ENCODE peak calls at places on chromosome 22, in seven cellular contexts. F, E, R, I, G, S and W are unnamed samples.

GRCh38 chr22:49201046-49201970 is 626.4 kb downstream of the BRD1 start:
- DNase-seq in F (no peak), E (no peak), R (peak; percentile 1), I (no peak), G (no peak), S (no peak), W (no peak)

GRCh38 chr22:19710020-19710768 is 4.1 kb upstream of the SEPTIN5 start:
- DNase-seq in F (no peak), E (no peak), R (no peak), I (no peak), G (no peak), S (peak; percentile 48), W (no peak)

GRCh38 chr22:20610243-20610686 is 102.9 kb downstream of the MED15 start:
- DNase-seq in F (no peak), E (no peak), R (no peak), I (no peak), G (no peak), S (no peak), W (no peak)

GRCh38 chr22:42332089-42332488 is 61.6 kb upstream of the TCF20 start:
- DNase-seq in F (no peak), E (no peak), R (no peak), I (no peak), G (no peak), S (no peak), W (no peak)

GRCh38 chr22:50536231-50536630 is 6.4 kb upstream of the TYMP start:
- DNase-seq in F (no peak), E (no peak), R (no peak), I (no peak), G (peak; percentile 36), S (no peak), W (no peak)

GRCh38 chr22:50610041-50610451 is 9.5 kb downstream of the MAPK8IP2 start:
- DNase-seq in F (no peak), E (no peak), R (no peak), I (no peak), G (no peak), S (no peak), W (no peak)

GRCh38 chr22:50270302-50271010 is at the start of gene MAPK11:
- DNase-seq in F (no peak), E (peak; percentile 54), R (peak; percentile 59), I (peak; percentile 61), G (peak; percentile 76), S (peak; percentile 85), W (no peak)

GRCh38 chr22:33073989-33074391 is 15.8 kb upstream of the SYN3 start:
- DNase-seq in F (no peak), E (no peak), R (no peak), I (no peak), G (no peak), S (no peak), W (no peak)

GRCh38 chr22:48707749-48708557 is 1119.7 kb downstream of the BRD1 start:
- DNase-seq in F (no peak), E (no peak), R (no peak), I (no peak), G (no peak), S (no peak), W (no peak)

GRCh38 chr22:44894321-44894720 is 115.5 kb downstream of the PHF21B start:
- DNase-seq in F (no peak), E (no peak), R (no peak), I (no peak), G (no peak), S (no peak), W (no peak)

GRCh38 chr22:25192406-25192805 is 7.3 kb upstream of the CRYBB3 start:
- DNase-seq in F (no peak), E (no peak), R (no peak), I (no peak), G (no peak), S (no peak), W (no peak)

DNA sequence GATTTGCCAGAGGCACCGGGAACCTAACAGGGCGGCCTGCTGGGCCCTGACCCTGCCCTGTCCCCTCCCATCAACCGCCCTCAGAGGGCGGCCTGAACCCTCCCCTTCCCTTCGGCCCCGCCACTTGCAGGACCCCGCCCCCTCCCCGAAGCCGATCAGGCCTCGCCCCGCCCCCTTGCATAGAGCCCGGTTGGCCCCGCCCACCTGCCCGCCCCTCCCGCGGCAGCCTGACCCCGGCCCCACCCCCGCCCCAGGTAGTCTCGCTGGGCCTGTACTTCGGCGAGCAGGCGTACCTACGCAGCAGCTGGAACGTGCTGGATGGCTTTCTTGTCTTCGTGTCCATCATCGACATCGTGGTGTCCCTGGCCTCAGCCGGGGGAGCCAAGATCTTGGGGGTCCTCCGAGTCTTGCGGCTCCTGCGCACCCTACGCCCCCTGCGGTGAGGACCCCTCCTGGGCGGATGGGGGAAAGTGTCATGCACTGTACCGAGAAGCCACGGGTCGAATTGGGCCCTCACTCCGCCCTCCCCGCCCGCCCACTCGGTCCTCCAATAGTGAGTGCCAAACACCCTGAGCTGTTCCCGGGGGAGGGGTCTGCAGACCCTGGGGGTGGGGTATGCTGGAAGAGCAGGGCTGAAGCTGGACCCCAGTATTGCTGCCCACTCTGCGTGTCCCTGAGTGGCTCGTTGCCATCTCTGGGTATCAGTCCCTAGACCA is 94.1 kb downstream of the CACNA1I start:
- DNase-seq in F (no peak), E (no peak), R (no peak), I (no peak), G (no peak), S (no peak), W (no peak)
- H3K4me3 ChIP-seq in F (no peak overlapping the region), E (no peak overlapping the region), R (no peak overlapping the region), I (no peak overlapping the region), G (no peak overlapping the region), S (no peak overlapping the region), W (no peak overlapping the region)

GRCh38 chr22:39306456-39307361 is 12.7 kb downstream of the RPL3 start:
- DNase-seq in F (no peak), E (no peak), R (no peak), I (no peak), G (peak; percentile 50), S (no peak), W (no peak)

GRCh38 chr22:39308614-39309363 is 10.6 kb downstream of the RPL3 start:
- DNase-seq in F (peak; percentile 88), E (peak; percentile 96), R (peak; percentile 84), I (peak; percentile 96), G (no peak), S (peak; percentile 85), W (peak; percentile 92)

GRCh38 chr22:39311592-39312400 is 7.6 kb downstream of the RPL3 start:
- DNase-seq in F (no peak), E (no peak), R (no peak), I (no peak), G (no peak), S (no peak), W (peak; percentile 48)

GRCh38 chr22:39309881-39310714 is 9.3 kb downstream of the RPL3 start:
- DNase-seq in F (no peak), E (no peak), R (no peak), I (peak; percentile 58), G (peak; percentile 40), S (no peak), W (peak; percentile 75)

GRCh38 chr22:39309364-39309861 is 10.0 kb downstream of the RPL3 start:
- DNase-seq in F (no peak), E (no peak), R (no peak), I (no peak), G (peak; percentile 38), S (no peak), W (no peak)
- TF ChIP-seq CTCF in F (peak; percentile 19), E (peak; percentile 20), R (no peak), I (no peak), G (peak; percentile 56), S (no peak), W (peak; percentile 37)

GRCh38 chr22:30892731-30893221 is 75.8 kb downstream of the MORC2 start:
- DNase-seq in F (no peak), E (no peak), R (no peak), I (no peak), G (no peak), S (no peak), W (no peak)
- H3K4me3 ChIP-seq in F (no peak overlapping the region), E (no peak overlapping the region), R (no peak overlapping the region), I (no peak overlapping the region), G (no peak overlapping the region), S (no peak overlapping the region), W (no peak overlapping the region)

DNA sequence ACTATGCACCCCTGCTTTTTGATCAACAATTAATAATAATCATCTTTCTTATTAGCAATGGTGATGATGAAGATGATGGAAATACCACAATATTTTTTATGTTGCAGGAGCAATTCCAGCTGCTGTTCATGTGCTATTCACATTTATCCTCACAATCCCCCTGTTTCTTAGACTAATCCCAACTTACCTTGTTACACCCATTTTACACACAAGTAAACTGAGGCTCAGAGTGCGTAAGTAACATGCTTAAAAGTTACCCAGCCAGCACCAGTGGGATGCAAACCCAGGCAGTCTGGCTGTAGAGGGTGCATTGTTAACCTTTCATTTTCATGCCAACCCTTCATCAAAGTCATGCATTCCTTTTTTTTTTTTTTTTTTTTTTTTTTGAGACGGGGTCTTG is 1.6 kb upstream of the CRYBA4 start:
- DNase-seq in F (no peak), E (no peak), R (no peak), I (no peak), G (no peak), S (no peak), W (no peak)
- TF ChIP-seq CTCF in F (no peak), E (no peak), R (no peak), I (no peak), G (no peak), S (no peak), W (no peak)

GRCh38 chr22:23849009-23850006 is 8.4 kb upstream of the SLC2A11 start:
- DNase-seq in F (no peak), E (peak; percentile 67), R (peak; percentile 71), I (peak; percentile 51), G (peak; percentile 86), S (peak; percentile 92), W (peak; percentile 91)

GRCh38 chr22:23847991-23848864 is 9.4 kb upstream of the DERL3 start:
- DNase-seq in F (no peak), E (no peak), R (no peak), I (no peak), G (peak; percentile 83), S (peak; percentile 43), W (peak; percentile 67)

GRCh38 chr22:23847310-23847920 is 8.6 kb upstream of the DERL3 start:
- DNase-seq in F (no peak), E (no peak), R (no peak), I (no peak), G (no peak), S (peak; percentile 51), W (no peak)

GRCh38 chr22:23845661-23846469 is 7.1 kb upstream of the DERL3 start:
- DNase-seq in F (no peak), E (no peak), R (no peak), I (no peak), G (peak; percentile 39), S (peak; percentile 47), W (peak; percentile 38)

GRCh38 chr22:23850136-23850611 is 7.5 kb upstream of the SLC2A11 start:
- DNase-seq in F (no peak), E (no peak), R (no peak), I (no peak), G (peak; percentile 63), S (peak; percentile 52), W (no peak)
- H3K4me3 ChIP-seq in F (no peak overlapping the region), E (no peak overlapping the region), R (no peak overlapping the region), I (no peak overlapping the region), G (no peak overlapping the region), S (no peak overlapping the region), W (no peak overlapping the region)

DNA sequence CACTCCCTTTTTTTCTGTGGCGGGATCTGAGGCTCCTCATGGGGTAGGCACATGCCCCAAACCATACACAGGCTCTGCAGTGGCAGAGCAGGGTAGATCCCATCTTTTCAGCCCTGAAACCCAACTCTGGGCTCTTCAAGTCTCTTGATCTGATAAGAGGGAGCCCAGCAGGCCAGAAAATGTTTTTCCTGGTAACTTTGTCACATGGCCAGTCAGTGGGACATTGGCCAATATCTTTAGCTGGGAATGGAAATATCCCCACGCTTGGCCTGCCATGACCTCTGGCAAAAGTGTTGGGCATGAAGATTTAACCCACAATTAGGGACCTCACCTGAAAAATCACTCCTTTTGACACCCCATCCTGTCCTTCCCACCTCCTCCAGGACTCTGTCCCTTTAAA is 8.1 kb downstream of the INPP5J start:
- DNase-seq in F (no peak), E (no peak), R (no peak), I (no peak), G (no peak), S (peak; percentile 25), W (no peak)
- TF ChIP-seq CTCF in F (no peak), E (no peak), R (no peak), I (no peak), G (no peak), S (no peak), W (no peak)